ENCODE peak calls at places on chromosomes 12 and 14, in seven cellular contexts. X is heart right ventricle, R is activated T-helper 1 cell treated with Interleukin-2 at 50 U/mL for 16 hours, N is H4, Z is left colon, E is SK-N-DZ, P is COLO829. B is an unnamed sample.

GRCh38 chr12:54378791-54379400 is 5.6 kb downstream of the ZNF385A start:
- DNase-seq in R (no peak), E (peak; percentile 65), Z (peak; percentile 66), N (peak; percentile 35), P (peak; percentile 72), X (peak; percentile 83), B (peak; percentile 86)

GRCh38 chr12:97482153-97482693 is 19.6 kb downstream of the RMST start:
- DNase-seq in E (no peak), P (no peak), Z (no peak), X (no peak), R (no peak), N (no peak), B (no peak)

GRCh38 chr12:120292411-120292660 is 633 bp upstream of the RNU4-2 start:
- DNase-seq in N (no peak), Z (no peak), P (no peak), E (no peak), X (no peak), R (no peak), B (no peak)

GRCh38 chr12:124512667-124513296 is 54.6 kb downstream of the NCOR2 start:
- DNase-seq in Z (peak; percentile 85), P (peak; percentile 94), X (peak; percentile 88), E (no peak), R (no peak), N (peak; percentile 91), B (peak; percentile 98)

GRCh38 chr12:58496411-58496810 is 423.9 kb downstream of the LRIG3 start:
- DNase-seq in R (no peak), N (no peak), E (no peak), Z (no peak), X (no peak), P (no peak), B (no peak)

GRCh38 chr14:32468955-32469354 is 139.9 kb downstream of the AKAP6 start:
- DNase-seq in P (no peak), Z (no peak), R (no peak), E (no peak), N (peak; percentile 40), X (no peak), B (no peak)

GRCh38 chr14:36229262-36229661 is 52.7 kb upstream of the PTCSC3 start:
- DNase-seq in E (no peak), Z (no peak), X (no peak), N (no peak), R (no peak), P (no peak), B (no peak)

GRCh38 chr14:68522510-68523325 is 270.1 kb downstream of the ZFP36L1 start:
- DNase-seq in R (no peak), N (no peak), P (no peak), Z (no peak), E (peak; percentile 19), X (no peak), B (peak; percentile 26)

GRCh38 chr14:74634964-74635363 is 22.9 kb upstream of the LTBP2 start:
- DNase-seq in R (no peak), N (no peak), X (no peak), E (no peak), Z (no peak), P (no peak), B (no peak)

GRCh38 chr12:50615534-50616296 is 110.9 kb downstream of the DIP2B start:
- DNase-seq in E (no peak), X (no peak), P (no peak), R (no peak), N (peak; percentile 11), Z (no peak), B (peak; percentile 60)

GRCh38 chr12:94977766-94978468 is 25.6 kb downstream of the NDUFA12 start:
- DNase-seq in P (no peak), R (no peak), E (no peak), N (no peak), Z (no peak), X (no peak), B (no peak)

GRCh38 chr14:99441157-99441870 is 39.3 kb downstream of the SETD3 start:
- DNase-seq in Z (no peak), P (no peak), N (no peak), E (no peak), X (no peak), R (no peak), B (peak; percentile 75)

GRCh38 chr14:30002859-30003258 is 75.2 kb upstream of the PRKD1 start:
- DNase-seq in R (no peak), P (no peak), E (no peak), X (no peak), Z (no peak), N (no peak), B (no peak)

GRCh38 chr14:87461704-87462103 is 531.3 kb downstream of the GALC start:
- DNase-seq in P (no peak), Z (no peak), R (no peak), X (no peak), N (peak; percentile 5), E (no peak), B (peak; percentile 11)

GRCh38 chr12:113197518-113198077 is 12.1 kb downstream of the RITA1 start:
- DNase-seq in P (no peak), E (no peak), R (no peak), X (no peak), Z (no peak), N (no peak), B (no peak)

GRCh38 chr14:71665157-71665556 is 267.1 kb upstream of the RGS6 start:
- DNase-seq in X (no peak), E (no peak), P (peak; percentile 45), R (no peak), N (peak; percentile 34), Z (no peak), B (no peak)

GRCh38 chr14:95039259-95039992 is 117.9 kb downstream of the DICER1 start:
- DNase-seq in X (no peak), N (no peak), E (no peak), Z (no peak), P (no peak), R (no peak), B (no peak)

GRCh38 chr12:31585271-31585670 is 5.7 kb downstream of the DENND5B start:
- DNase-seq in E (no peak), X (no peak), N (no peak), R (no peak), Z (no peak), P (no peak), B (no peak)

GRCh38 chr14:57725399-57726077 is 140.4 kb downstream of the SLC35F4 start:
- DNase-seq in N (no peak), R (no peak), X (no peak), Z (no peak), E (no peak), P (no peak), B (no peak)

GRCh38 chr14:105197274-105197673 is 16.2 kb upstream of the NUDT14 start:
- DNase-seq in P (no peak), E (no peak), N (no peak), Z (no peak), X (peak; percentile 71), R (no peak), B (peak; percentile 64)

GRCh38 chr12:67999244-67999643 is 10.0 kb downstream of the IFNG-AS1 start:
- DNase-seq in R (no peak), X (no peak), E (no peak), Z (no peak), P (no peak), N (no peak), B (no peak)

B was measured in mesendoderm.